ENCODE peak calls at places on chromosomes 16 and 17, in four cellular contexts. One of them, this sample, is unnamed.
A peak's percentile ranks its signal among the peaks of the same experiment; 100 is the strongest.

GRCh38 chr17:44915321-44915726 is at the start of gene GFAP:
- DNase-seq in cardiac fibroblast: no peak
- DNase-seq in body of pancreas: no peak
- DNase-seq in stomach: no peak
- DNase-seq in this sample: no peak

GRCh38 chr17:72877348-72877747 is 215.1 kb downstream of the SLC39A11 start:
- DNase-seq in cardiac fibroblast: no peak
- DNase-seq in body of pancreas: no peak
- DNase-seq in stomach: no peak
- DNase-seq in this sample: no peak

GRCh38 chr17:82269138-82269881 is 4.2 kb downstream of the CSNK1D start:
- DNase-seq in cardiac fibroblast: no peak
- DNase-seq in body of pancreas: no peak
- DNase-seq in stomach: no peak
- DNase-seq in this sample: no peak

GRCh38 chr16:81758376-81758775 is 20.7 kb upstream of the PLCG2 start:
- DNase-seq in cardiac fibroblast: peak; percentile 13
- DNase-seq in body of pancreas: no peak
- DNase-seq in stomach: no peak
- DNase-seq in this sample: no peak

GRCh38 chr16:28112908-28113307 is 49.4 kb upstream of the GSG1L start:
- DNase-seq in cardiac fibroblast: no peak
- DNase-seq in body of pancreas: no peak
- DNase-seq in stomach: no peak
- DNase-seq in this sample: no peak

GRCh38 chr17:7834554-7834890 is 505 bp downstream of the KDM6B start:
- DNase-seq in cardiac fibroblast: no peak
- DNase-seq in body of pancreas: peak; percentile 59
- DNase-seq in stomach: peak; percentile 68
- DNase-seq in this sample: no peak

GRCh38 chr16:3186946-3187690 is 886 bp upstream of the OR1F1 start:
- DNase-seq in cardiac fibroblast: no peak
- DNase-seq in body of pancreas: no peak
- DNase-seq in stomach: no peak
- DNase-seq in this sample: no peak

GRCh38 chr16:29806641-29807425 is 504 bp downstream of the MAZ start:
- DNase-seq in cardiac fibroblast: no peak
- DNase-seq in body of pancreas: peak; percentile 62
- DNase-seq in stomach: peak; percentile 44
- DNase-seq in this sample: no peak

DNA sequence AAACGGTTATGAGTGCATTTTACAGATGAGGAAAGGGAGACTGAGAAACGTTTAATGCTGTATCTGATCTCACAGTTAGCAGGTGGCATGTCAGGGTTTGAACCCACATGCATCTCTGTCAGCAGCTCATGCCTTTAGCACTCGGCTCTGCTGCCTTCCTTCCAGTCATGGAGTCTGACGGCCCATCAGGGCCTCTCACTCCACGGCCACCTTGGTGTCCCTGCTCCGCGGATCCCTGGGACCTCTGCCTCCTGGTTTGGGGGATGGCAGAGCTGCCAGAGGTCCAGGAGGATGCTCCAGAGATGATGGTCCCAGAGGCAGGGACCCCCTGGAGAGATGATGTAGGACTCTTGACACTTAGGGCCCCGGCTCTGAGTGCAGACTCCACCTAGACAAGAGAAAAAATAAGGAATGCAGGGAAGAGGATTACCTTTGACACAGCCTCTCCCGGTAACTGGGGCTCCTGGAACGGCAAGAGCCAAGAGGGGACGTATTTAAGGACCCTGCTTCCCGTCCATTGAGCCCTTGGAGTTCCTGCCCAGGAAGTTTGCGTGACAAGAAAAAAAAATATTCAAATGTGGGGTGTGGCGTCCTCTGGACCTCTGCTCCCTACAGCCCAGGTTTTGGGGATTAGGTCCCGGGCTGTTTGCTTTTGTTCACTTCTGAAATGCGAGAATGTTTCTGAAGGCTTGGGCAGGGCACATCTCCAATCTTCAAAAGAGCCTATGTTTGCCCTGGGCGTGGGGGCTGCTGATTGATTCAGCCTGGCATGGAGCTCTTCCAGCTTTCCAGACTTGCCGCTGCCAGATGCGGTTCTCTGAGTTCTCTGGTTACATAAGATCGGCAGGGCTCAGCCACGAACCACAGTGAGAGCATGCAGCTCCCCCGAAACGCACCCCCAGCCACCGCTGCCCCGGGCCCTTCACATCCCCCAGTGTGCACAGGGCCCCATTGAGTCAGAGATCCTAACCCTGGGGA is at the start of gene ALDH3A1:
- DNase-seq in cardiac fibroblast: no peak
- DNase-seq in body of pancreas: peak; percentile 50
- DNase-seq in stomach: peak; percentile 89
- DNase-seq in this sample: no peak
- H3K4me3 ChIP-seq in cardiac fibroblast: no peak within 1 kb of the TSS
- H3K4me3 ChIP-seq in body of pancreas: no peak within 1 kb of the TSS
- H3K4me3 ChIP-seq in stomach: no peak within 1 kb of the TSS
- H3K4me3 ChIP-seq in this sample: no peak within 1 kb of the TSS

GRCh38 chr17:74861554-74862107 is 1.9 kb upstream of the GRIN2C start:
- DNase-seq in cardiac fibroblast: no peak
- DNase-seq in body of pancreas: no peak
- DNase-seq in stomach: no peak
- DNase-seq in this sample: no peak
- TF ChIP-seq CTCF in cardiac fibroblast: no peak
- TF ChIP-seq CTCF in body of pancreas: no peak
- TF ChIP-seq CTCF in stomach: no peak
- TF ChIP-seq CTCF in this sample: no peak

GRCh38 chr17:2406271-2406902 is 5.5 kb upstream of the MNT start:
- DNase-seq in cardiac fibroblast: no peak
- DNase-seq in body of pancreas: no peak
- DNase-seq in stomach: peak; percentile 50
- DNase-seq in this sample: no peak
- H3K4me3 ChIP-seq in cardiac fibroblast: no peak overlapping the region
- H3K4me3 ChIP-seq in body of pancreas: no peak overlapping the region
- H3K4me3 ChIP-seq in stomach: no peak overlapping the region
- H3K4me3 ChIP-seq in this sample: no peak overlapping the region

GRCh38 chr16:8905795-8906591 is 23.8 kb downstream of the LITAFD start:
- DNase-seq in cardiac fibroblast: no peak
- DNase-seq in body of pancreas: no peak
- DNase-seq in stomach: no peak
- DNase-seq in this sample: no peak
- TF ChIP-seq CTCF in cardiac fibroblast: peak; percentile 26
- TF ChIP-seq CTCF in body of pancreas: no peak
- TF ChIP-seq CTCF in stomach: no peak
- TF ChIP-seq CTCF in this sample: peak; percentile 39

DNA sequence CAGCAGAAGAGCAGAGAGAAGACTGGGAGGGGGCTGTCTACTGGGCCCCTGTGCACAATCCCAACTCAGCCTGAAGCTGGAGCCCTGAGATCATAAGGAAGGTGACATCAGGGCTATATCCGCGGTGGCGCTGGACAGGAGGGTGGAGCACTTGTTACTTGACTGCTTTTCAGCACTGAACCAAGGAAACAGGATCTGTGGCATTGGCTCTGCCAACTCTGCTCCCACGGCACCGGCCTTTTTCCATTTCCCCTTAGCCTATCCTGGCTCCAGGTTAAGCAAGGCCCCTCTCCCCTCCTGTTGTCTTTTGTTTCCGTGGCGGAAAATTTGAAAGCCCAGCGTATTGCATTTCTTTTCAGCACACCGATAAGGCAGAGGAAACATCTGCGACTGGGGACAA is 125.0 kb upstream of the IRX3 start:
- DNase-seq in cardiac fibroblast: no peak
- DNase-seq in body of pancreas: peak; percentile 11
- DNase-seq in stomach: peak; percentile 56
- DNase-seq in this sample: no peak
- H3K4me3 ChIP-seq in cardiac fibroblast: no peak overlapping the region
- H3K4me3 ChIP-seq in body of pancreas: no peak overlapping the region
- H3K4me3 ChIP-seq in stomach: no peak overlapping the region
- H3K4me3 ChIP-seq in this sample: no peak overlapping the region

DNA sequence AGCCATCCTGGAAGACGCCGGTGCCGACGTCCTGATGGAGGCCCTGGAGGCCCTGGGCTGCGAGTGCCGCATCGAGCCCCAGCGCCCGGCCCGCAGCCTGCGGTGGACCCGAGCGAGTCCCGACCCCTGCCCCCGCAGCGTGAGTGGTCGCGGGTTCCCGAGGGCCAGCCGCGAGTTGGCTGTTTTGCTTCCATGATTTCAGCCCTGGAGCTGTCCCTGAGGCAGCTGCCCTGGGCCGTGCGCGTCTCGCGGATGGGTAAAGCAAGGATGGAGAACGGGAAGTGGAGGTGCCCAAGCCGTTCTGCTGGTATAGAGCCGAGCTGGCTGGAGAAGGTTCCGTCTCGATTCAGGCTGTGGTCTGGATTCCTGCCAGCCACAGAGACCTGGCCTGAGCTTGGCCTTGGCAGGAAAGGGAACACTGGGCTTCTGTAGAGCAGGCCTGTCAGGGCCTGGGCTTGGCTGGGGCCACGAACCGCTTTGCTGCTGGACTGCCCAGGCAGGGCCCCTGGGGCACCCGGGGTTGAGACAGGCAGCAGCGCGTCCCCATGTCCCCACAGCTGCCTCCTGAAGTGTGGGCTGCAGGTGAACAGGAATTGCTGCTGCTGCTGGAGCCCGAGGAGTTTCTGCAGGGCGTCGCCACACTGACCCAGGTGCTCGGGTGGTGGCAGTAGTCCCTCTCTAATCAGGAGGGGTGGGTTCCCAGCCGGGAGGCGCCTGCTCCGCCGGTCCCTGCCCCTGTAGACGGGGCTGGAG is 945 bp upstream of the MRPS34 start:
- DNase-seq in cardiac fibroblast: peak; percentile 53
- DNase-seq in body of pancreas: no peak
- DNase-seq in stomach: peak; percentile 70
- DNase-seq in this sample: peak; percentile 49
- TF ChIP-seq CTCF in cardiac fibroblast: no peak
- TF ChIP-seq CTCF in body of pancreas: no peak
- TF ChIP-seq CTCF in stomach: no peak
- TF ChIP-seq CTCF in this sample: no peak

GRCh38 chr17:27345141-27345904 is 51.4 kb downstream of the WSB1 start:
- DNase-seq in cardiac fibroblast: peak; percentile 55
- DNase-seq in body of pancreas: peak; percentile 79
- DNase-seq in stomach: no peak
- DNase-seq in this sample: no peak
- H3K4me3 ChIP-seq in cardiac fibroblast: no peak overlapping the region
- H3K4me3 ChIP-seq in body of pancreas: no peak overlapping the region
- H3K4me3 ChIP-seq in stomach: no peak overlapping the region
- H3K4me3 ChIP-seq in this sample: no peak overlapping the region

GRCh38 chr16:75238853-75239371 is 12.5 kb downstream of the BCAR1 start:
- DNase-seq in cardiac fibroblast: no peak
- DNase-seq in body of pancreas: peak; percentile 54
- DNase-seq in stomach: no peak
- DNase-seq in this sample: peak; percentile 22
- TF ChIP-seq CTCF in cardiac fibroblast: peak; percentile 23
- TF ChIP-seq CTCF in body of pancreas: no peak
- TF ChIP-seq CTCF in stomach: no peak
- TF ChIP-seq CTCF in this sample: peak; percentile 26